ENCODE peak calls at places on chromosomes 11 and 22, in four cellular contexts. S is GM12878, Y is K562, Q is HepG2. B is an unnamed sample.

GRCh38 chr11:102225689-102226562 is 91.4 kb upstream of the BIRC3 start:
- DNase-seq in Q (peak), S (no peak), Y (no peak), B (no peak)

GRCh38 chr22:38422615-38423511 is 32.1 kb downstream of the KCNJ4 start:
- DNase-seq in S (no peak), Y (peak), Q (no peak), B (no peak)

GRCh38 chr11:14411818-14412217 is 52.8 kb upstream of the RRAS2 start:
- DNase-seq in S (no peak), Q (no peak), Y (no peak), B (no peak)

GRCh38 chr11:96122601-96123044 is 198.7 kb upstream of the MTMR2 start:
- DNase-seq in S (no peak), Y (no peak), Q (no peak), B (no peak)

GRCh38 chr22:48761546-48761945 is 1066.1 kb downstream of the BRD1 start:
- DNase-seq in Y (no peak), Q (no peak), S (no peak), B (no peak)

GRCh38 chr22:20550851-20551744 is 43.7 kb downstream of the MED15 start:
- DNase-seq in Q (no peak), S (peak), Y (no peak), B (no peak)

GRCh38 chr22:29621761-29622526 is 18.5 kb downstream of the NF2 start:
- DNase-seq in Q (peak), S (no peak), Y (no peak), B (peak)

GRCh38 chr11:102047305-102047924 is at the start of gene CFAP300:
- DNase-seq in Q (no peak), S (no peak), Y (peak), B (peak)

GRCh38 chr11:114059278-114059983 is at the start of gene ZBTB16:
- DNase-seq in Y (peak), S (no peak), Q (no peak), B (no peak)

GRCh38 chr22:49510718-49511117 is 317.0 kb downstream of the BRD1 start:
- DNase-seq in S (no peak), Y (no peak), Q (no peak), B (no peak)

GRCh38 chr11:65553301-65554001 is 4.7 kb downstream of the LTBP3 start:
- DNase-seq in S (no peak), Q (no peak), Y (peak), B (no peak)

GRCh38 chr11:131723088-131723487 is 352.7 kb downstream of the NTM start:
- DNase-seq in Y (no peak), Q (no peak), S (no peak), B (no peak)

GRCh38 chr11:105706025-105706530 is 96.2 kb downstream of the GRIA4 start:
- DNase-seq in Q (no peak), Y (no peak), S (no peak), B (no peak)

GRCh38 chr11:19243143-19243542 is 2.4 kb upstream of the E2F8 start:
- DNase-seq in S (no peak), Q (no peak), Y (no peak), B (no peak)

GRCh38 chr11:19243601-19244000 is 2.9 kb upstream of the E2F8 start:
- DNase-seq in Q (no peak), Y (no peak), S (no peak), B (no peak)

GRCh38 chr11:19241260-19242183 is 777 bp upstream of the E2F8 start:
- DNase-seq in Y (peak), Q (no peak), S (no peak), B (peak)

GRCh38 chr11:19240420-19241259 is at the start of gene E2F8:
- DNase-seq in Q (peak), S (peak), Y (peak), B (peak)

DNA sequence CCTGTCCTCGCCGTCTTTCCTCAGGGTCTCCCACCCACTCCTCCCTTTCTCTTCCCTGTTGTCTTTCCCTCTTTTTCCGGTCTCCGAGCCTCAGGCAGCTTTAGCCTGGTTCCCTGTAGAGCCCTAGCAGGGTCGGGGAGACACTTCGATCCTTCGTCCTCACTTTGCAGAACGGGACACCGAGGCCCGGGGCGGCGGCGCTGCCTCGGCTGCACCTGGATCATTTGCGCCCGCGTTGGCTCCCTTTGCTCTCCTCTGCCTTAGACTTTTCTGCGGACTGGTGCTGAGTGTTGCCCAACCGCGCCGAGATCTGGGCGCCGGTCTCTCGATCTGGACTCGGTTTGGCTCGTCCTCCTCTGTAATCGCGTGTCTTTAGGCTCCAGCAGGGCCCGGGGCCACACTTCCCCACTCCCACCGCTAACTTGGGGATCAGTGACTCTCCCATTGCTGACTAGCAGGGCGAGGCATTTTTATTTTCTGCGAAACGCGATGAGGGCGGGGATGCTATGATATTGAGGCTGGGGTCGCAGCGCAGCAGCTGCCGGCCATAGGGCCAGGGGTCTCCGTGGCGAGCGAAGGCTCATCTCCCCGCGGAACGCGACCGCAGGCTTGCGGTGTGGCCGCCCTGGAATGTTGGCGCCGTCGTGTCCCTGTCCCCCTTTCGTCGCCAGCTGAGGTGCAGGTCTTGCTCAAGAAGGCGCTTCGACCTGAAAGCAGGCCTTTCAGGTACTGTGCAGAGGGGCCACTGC is 1.6 kb upstream of the E2F8 start:
- DNase-seq in Q (no peak), Y (no peak), S (no peak), B (no peak)
- TF ChIP-seq MYC in Q (no peak), Y (no peak), S (no peak), B (no peak)

DNA sequence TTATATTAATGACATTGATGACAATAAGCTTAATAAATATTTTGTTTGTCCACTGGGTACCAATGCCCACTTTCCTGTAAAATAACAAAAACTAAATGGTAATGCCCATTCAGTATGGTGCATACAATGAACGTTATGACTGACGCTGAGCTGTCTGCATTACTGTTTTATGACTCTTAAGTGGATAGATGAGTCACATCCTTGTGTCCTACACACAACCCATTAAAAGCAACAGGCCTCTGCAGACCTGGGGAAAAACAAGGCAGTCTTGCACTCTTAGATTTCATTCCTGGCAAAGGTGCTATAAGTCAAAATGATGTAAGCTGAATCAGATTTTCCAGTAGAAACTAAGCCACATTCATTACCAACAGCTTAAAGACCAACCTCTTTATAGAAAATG is 176.3 kb upstream of the TMEM45B start:
- DNase-seq in Y (no peak), Q (peak), S (no peak), B (peak)
- TF ChIP-seq REST in Y (no peak), Q (no peak), S (no peak), B (no peak)

GRCh38 chr22:39567135-39567946 is 3.2 kb upstream of the CACNA1I start:
- DNase-seq in S (no peak), Y (no peak), Q (no peak), B (no peak)
- TF ChIP-seq MYC in S (no peak), Y (no peak), Q (no peak), B (no peak)

GRCh38 chr11:75152651-75153553 is 2.0 kb downstream of the SLCO2B1 start:
- DNase-seq in Q (no peak), S (no peak), Y (no peak), B (no peak)

GRCh38 chr11:75158241-75158640 is 7.3 kb downstream of the SLCO2B1 start:
- DNase-seq in S (no peak), Y (no peak), Q (no peak), B (no peak)

GRCh38 chr11:75159081-75159953 is 8.4 kb downstream of the SLCO2B1 start:
- DNase-seq in Q (peak), S (no peak), Y (no peak), B (no peak)

GRCh38 chr11:75154646-75155569 is 4.0 kb downstream of the SLCO2B1 start:
- DNase-seq in S (no peak), Q (no peak), Y (no peak), B (no peak)

GRCh38 chr11:75155570-75156422 is 4.9 kb downstream of the SLCO2B1 start:
- DNase-seq in S (no peak), Q (peak), Y (peak), B (peak)
- TF ChIP-seq REST in S (no peak), Q (no peak), Y (no peak), B (no peak)

DNA sequence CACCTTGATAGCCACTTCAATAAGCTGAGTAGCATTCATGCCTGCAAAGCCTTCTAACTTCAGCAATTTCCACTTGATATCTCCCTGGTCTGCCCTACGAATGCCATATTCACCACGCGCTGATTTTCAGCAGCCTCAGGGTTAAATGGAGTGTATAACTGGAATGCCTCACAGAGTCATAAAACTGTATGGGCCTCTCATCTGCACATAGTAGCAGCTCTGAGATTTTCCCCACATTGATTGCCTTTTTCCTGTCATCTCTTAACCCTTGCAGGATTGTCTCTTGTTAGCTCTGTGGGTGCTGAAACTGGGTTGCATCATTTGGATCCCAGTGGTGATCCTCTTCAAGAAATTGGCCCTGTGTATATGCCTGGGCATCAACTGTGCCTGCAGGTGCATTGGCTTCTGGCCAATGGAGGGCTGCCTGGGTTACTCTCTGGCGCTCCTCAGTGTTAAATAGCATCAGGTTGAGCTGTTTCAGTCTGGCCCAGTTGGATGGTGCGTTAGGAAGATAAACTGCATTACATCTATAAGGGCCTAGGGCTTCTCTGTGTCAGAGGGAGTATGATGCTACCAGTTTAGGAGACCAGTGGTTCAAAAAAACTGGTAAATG is 17.4 kb upstream of the GLYATL1 start:
- DNase-seq in Y (no peak), S (no peak), Q (no peak), B (no peak)
- TF ChIP-seq MYC in Y (no peak), S (no peak), Q (no peak), B (no peak)

DNA sequence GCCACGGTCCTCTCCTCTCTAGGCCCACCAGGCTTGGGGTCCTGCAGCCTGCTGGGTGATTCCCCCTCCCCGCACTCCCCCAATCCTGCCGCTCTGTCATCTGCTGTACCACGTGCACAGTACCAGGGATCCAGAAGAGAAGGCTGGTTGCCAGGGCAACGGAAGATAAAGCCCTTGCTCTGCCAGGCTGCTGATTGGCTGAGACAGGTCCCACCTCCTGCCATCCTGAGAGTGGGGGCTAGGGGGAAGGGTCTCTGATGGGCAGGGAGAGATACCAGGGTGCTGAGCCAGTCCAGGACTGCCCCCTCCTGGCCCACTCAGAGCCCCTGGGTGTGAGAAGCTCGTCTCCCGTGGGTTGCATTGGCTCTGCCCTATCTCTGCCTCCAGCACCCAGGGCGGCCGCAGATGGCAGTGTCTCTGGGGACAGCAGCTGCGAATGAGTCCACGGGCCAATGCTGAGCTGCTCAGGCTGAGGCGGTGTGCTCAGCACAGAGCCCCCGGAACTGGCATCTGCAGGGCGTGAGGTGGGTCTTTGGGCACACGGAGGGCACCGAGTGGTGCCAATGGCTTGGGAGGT is at the start of gene SMIM45:
- DNase-seq in Q (no peak), S (no peak), Y (no peak), B (no peak)
- TF ChIP-seq REST in Q (no peak), S (no peak), Y (no peak), B (no peak)

GRCh38 chr22:35739642-35740041 is 22.0 kb downstream of the APOL5 start:
- DNase-seq in S (no peak), Q (peak), Y (no peak), B (no peak)
- TF ChIP-seq MYC in S (no peak), Q (no peak), Y (no peak), B (no peak)

B was measured in A549.